ENCODE peak calls at places on chromosomes 12 and 14, in seven cellular contexts. V, U, M, W, E, N and A are unnamed samples.

GRCh38 chr12:33044447-33044846 is 147.9 kb upstream of the PKP2 start:
- DNase-seq in W (no peak), N (no peak), M (no peak), V (no peak), U (no peak), E (no peak), A (no peak)

GRCh38 chr14:94173471-94173884 is 644 bp upstream of the PPP4R4 start:
- DNase-seq in N (no peak), W (peak; percentile 47), V (no peak), E (no peak), U (no peak), M (no peak), A (no peak)

GRCh38 chr12:34400986-34401658 is 378.8 kb downstream of the ALG10 start:
- DNase-seq in M (peak; percentile 9), V (peak; percentile 41), U (no peak), W (peak; percentile 2), E (no peak), N (peak; percentile 14), A (no peak)

GRCh38 chr12:71439613-71440392 is at the start of gene LGR5:
- DNase-seq in W (peak; percentile 90), E (no peak), M (no peak), U (peak; percentile 62), V (no peak), N (no peak), A (no peak)

GRCh38 chr12:5096241-5096880 is 52.7 kb downstream of the KCNA5 start:
- DNase-seq in N (peak; percentile 16), U (no peak), E (peak; percentile 44), M (no peak), V (no peak), W (no peak), A (peak; percentile 9)

GRCh38 chr12:121579981-121580868 is 598 bp downstream of the KDM2B start:
- DNase-seq in M (peak; percentile 43), E (no peak), W (peak; percentile 76), N (peak; percentile 64), V (peak; percentile 81), U (peak; percentile 40), A (peak; percentile 65)

GRCh38 chr12:59486827-59487226 is 109.0 kb upstream of the SLC16A7 start:
- DNase-seq in M (no peak), V (no peak), W (no peak), U (no peak), E (no peak), N (no peak), A (peak; percentile 13)

GRCh38 chr12:66144796-66145754 is 14.5 kb upstream of the LLPH start:
- DNase-seq in M (no peak), W (no peak), N (peak; percentile 72), V (no peak), E (no peak), U (no peak), A (peak; percentile 49)

GRCh38 chr14:73173092-73173735 is 36.9 kb downstream of the PSEN1 start:
- DNase-seq in M (no peak), N (no peak), U (no peak), W (no peak), E (peak; percentile 7), V (no peak), A (peak; percentile 27)

GRCh38 chr12:14211829-14212455 is 153.5 kb upstream of the ATF7IP start:
- DNase-seq in M (no peak), N (no peak), U (no peak), E (no peak), W (no peak), V (no peak), A (no peak)

GRCh38 chr12:58725400-58726105 is 194.8 kb downstream of the LRIG3 start:
- DNase-seq in M (no peak), N (no peak), V (no peak), U (no peak), E (no peak), W (no peak), A (no peak)

GRCh38 chr14:96037891-96038557 is 1.1 kb upstream of the C14orf132 start:
- DNase-seq in N (peak; percentile 83), V (peak; percentile 59), E (no peak), W (no peak), U (no peak), M (peak; percentile 44), A (peak; percentile 60)

GRCh38 chr14:91264151-91265150 is 19.9 kb upstream of the GPR68 start:
- DNase-seq in W (no peak), U (no peak), N (no peak), V (peak; percentile 57), M (no peak), E (no peak), A (no peak)

GRCh38 chr12:56996793-56997545 is 9.4 kb downstream of the ZBTB39 start:
- DNase-seq in N (no peak), V (no peak), W (no peak), M (no peak), U (no peak), E (no peak), A (no peak)

GRCh38 chr12:64900540-64900939 is 76.1 kb downstream of the TBC1D30 start:
- DNase-seq in E (no peak), M (no peak), U (no peak), N (no peak), W (no peak), V (no peak), A (peak; percentile 39)

GRCh38 chr12:30796508-30796780 is 41.7 kb upstream of the CAPRIN2 start:
- DNase-seq in N (no peak), W (peak; percentile 38), V (no peak), M (no peak), U (no peak), E (no peak), A (peak; percentile 71)

GRCh38 chr12:116492703-116493324 is 66.4 kb upstream of the MAP1LC3B2 start:
- DNase-seq in V (no peak), W (no peak), N (no peak), E (no peak), M (no peak), U (no peak), A (peak; percentile 50)

GRCh38 chr14:21279783-21280182 is at the start of gene RPGRIP1:
- DNase-seq in M (no peak), N (no peak), W (no peak), V (no peak), E (no peak), U (no peak), A (no peak)

GRCh38 chr12:6943387-6943718 is 263 bp upstream of the RNU7-1 start:
- DNase-seq in U (peak; percentile 75), V (no peak), E (peak; percentile 83), N (peak; percentile 87), M (peak; percentile 73), W (peak; percentile 87), A (peak; percentile 90)

GRCh38 chr12:32964981-32965585 is 68.5 kb upstream of the PKP2 start:
- DNase-seq in U (no peak), W (no peak), V (no peak), M (no peak), N (no peak), E (no peak), A (no peak)

GRCh38 chr12:25775968-25776367 is 182.5 kb upstream of the RASSF8 start:
- DNase-seq in V (no peak), N (no peak), U (no peak), M (no peak), E (no peak), W (no peak), A (no peak)

GRCh38 chr12:52249511-52250047 is 16.5 kb downstream of the KRT7 start:
- DNase-seq in V (no peak), U (no peak), N (no peak), E (no peak), W (no peak), M (no peak), A (no peak)

GRCh38 chr12:52248541-52249035 is 15.5 kb downstream of the KRT7 start:
- DNase-seq in M (no peak), N (no peak), E (no peak), V (no peak), U (no peak), W (no peak), A (no peak)

GRCh38 chr12:52247622-52248540 is 14.8 kb downstream of the KRT7 start:
- DNase-seq in M (no peak), U (no peak), V (no peak), W (no peak), N (no peak), E (no peak), A (no peak)

GRCh38 chr12:52250048-52250990 is 17.3 kb downstream of the KRT7 start:
- DNase-seq in M (no peak), U (no peak), N (no peak), W (no peak), V (no peak), E (no peak), A (no peak)

DNA sequence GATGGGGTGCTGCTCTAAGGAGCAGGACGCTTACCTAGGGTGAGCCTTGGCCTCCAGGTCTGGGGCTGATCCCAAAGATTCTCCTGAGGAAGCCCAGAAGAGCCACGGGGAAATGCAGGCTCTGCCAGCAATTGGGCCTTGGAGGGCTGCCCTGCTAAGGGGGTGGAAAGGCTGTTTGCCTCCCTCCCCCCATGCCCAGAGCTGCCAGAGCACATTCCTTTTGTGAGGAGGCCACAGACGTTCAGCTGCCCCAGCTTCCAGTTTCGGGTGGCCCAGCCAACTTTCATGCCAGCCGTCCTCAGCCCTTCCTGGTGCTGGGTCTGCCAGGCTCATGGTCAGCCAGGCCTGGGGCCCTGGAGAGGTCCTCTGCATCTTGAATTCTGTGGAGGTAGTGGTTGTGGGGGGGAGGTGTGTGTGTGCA is 16.0 kb downstream of the KRT7 start:
- DNase-seq in U (no peak), N (peak; percentile 70), M (no peak), V (no peak), W (no peak), E (no peak), A (no peak)
- H3K27ac ChIP-seq in U (no peak overlapping the region), N (peak overlapping the region; percentile 48), M (no peak overlapping the region), V (no peak overlapping the region), W (no peak overlapping the region), E (no peak overlapping the region), A (peak overlapping the region; percentile 100)

GRCh38 chr12:46608431-46609280 is 217.1 kb downstream of the SLC38A4 start:
- DNase-seq in W (no peak), U (no peak), V (no peak), N (no peak), M (no peak), E (no peak), A (no peak)
- H3K27ac ChIP-seq in W (no peak overlapping the region), U (no peak overlapping the region), V (no peak overlapping the region), N (peak overlapping the region; percentile 52), M (peak overlapping the region; percentile 77), E (peak overlapping the region; percentile 88), A (no peak overlapping the region)

DNA sequence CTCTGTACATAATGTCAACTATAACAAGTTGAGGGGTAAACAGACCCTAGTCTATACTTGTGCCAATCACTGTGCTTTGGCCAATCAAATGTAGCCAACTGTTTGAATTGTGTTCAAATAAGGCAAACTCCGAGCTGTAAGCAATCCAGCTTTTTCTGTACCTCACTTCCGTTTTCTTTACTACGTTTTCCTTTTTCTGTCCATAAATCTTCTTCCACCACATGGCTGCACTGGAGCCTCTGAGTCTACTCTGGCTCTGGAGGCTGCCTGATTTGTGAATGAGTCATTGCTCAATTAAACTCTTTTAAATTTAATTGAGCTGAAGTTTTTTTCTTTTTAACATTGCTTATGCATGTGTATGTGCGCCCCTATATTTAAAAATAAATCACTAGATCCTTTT is 29.7 kb downstream of the CLEC1A start:
- DNase-seq in E (no peak), U (no peak), W (no peak), V (no peak), M (no peak), N (no peak), A (no peak)
- H3K27ac ChIP-seq in E (no peak overlapping the region), U (peak overlapping the region; percentile 37), W (no peak overlapping the region), V (peak overlapping the region; percentile 52), M (peak overlapping the region; percentile 73), N (peak overlapping the region; percentile 45), A (no peak overlapping the region)

DNA sequence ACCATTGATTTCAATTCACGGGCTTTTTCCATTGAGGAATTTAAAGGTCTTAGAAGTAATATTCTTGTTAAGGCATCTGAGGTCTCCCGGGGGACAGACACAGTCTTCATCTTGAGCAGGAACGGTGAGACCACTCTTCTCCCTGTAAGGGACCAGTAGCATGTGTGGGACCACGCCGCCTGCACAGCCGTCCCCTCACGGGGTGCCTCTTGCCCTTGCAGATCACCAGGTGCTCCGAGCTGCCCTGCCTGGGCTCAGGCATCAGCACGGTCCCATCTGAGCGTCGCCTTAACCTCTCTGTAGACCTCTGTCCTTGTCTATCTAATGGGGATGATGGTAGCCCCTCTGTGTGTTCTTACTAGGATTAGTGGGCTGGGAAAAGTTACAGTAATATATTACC is 74.1 kb downstream of the PPP2R5C start:
- DNase-seq in E (no peak), U (no peak), W (no peak), M (no peak), V (no peak), N (no peak), A (no peak)
- H3K27ac ChIP-seq in E (no peak overlapping the region), U (no peak overlapping the region), W (no peak overlapping the region), M (peak overlapping the region; percentile 68), V (no peak overlapping the region), N (peak overlapping the region; percentile 35), A (no peak overlapping the region)